ENCODE peak calls at places on chromosomes 16 and 17, in six cellular contexts. One of them, this sample, is unnamed.

GRCh38 chr16:4734730-4735575 is 616 bp downstream of the DNAAF8 start:
- DNase-seq in left ventricle myocardium inferior: peak; percentile 91
- DNase-seq in heart left ventricle: peak; percentile 90
- DNase-seq in CD8-positive, alpha-beta T cell: peak; percentile 96
- DNase-seq in body of pancreas: peak; percentile 90
- DNase-seq in neural progenitor cell: peak; percentile 96
- DNase-seq in this sample: peak; percentile 92

GRCh38 chr17:38761612-38762011 is 9.1 kb downstream of the PSMB3 start:
- DNase-seq in left ventricle myocardium inferior: no peak
- DNase-seq in body of pancreas: no peak
- DNase-seq in neural progenitor cell: peak; percentile 71
- DNase-seq in heart left ventricle: no peak
- DNase-seq in CD8-positive, alpha-beta T cell: no peak
- DNase-seq in this sample: no peak

GRCh38 chr17:19644493-19645210 is 3.9 kb upstream of the ALDH3A2 start:
- DNase-seq in heart left ventricle: no peak
- DNase-seq in body of pancreas: no peak
- DNase-seq in left ventricle myocardium inferior: no peak
- DNase-seq in CD8-positive, alpha-beta T cell: no peak
- DNase-seq in neural progenitor cell: no peak
- DNase-seq in this sample: no peak

GRCh38 chr17:35046740-35047283 is 16.7 kb downstream of the RFFL start:
- DNase-seq in heart left ventricle: no peak
- DNase-seq in neural progenitor cell: peak; percentile 51
- DNase-seq in left ventricle myocardium inferior: no peak
- DNase-seq in body of pancreas: no peak
- DNase-seq in CD8-positive, alpha-beta T cell: peak; percentile 22
- DNase-seq in this sample: no peak

GRCh38 chr17:78797691-78798585 is 15.9 kb upstream of the CYTH1 start:
- DNase-seq in neural progenitor cell: no peak
- DNase-seq in heart left ventricle: no peak
- DNase-seq in CD8-positive, alpha-beta T cell: no peak
- DNase-seq in left ventricle myocardium inferior: no peak
- DNase-seq in body of pancreas: no peak
- DNase-seq in this sample: no peak

GRCh38 chr16:89104303-89104702 is 10.7 kb downstream of the ACSF3 start:
- DNase-seq in CD8-positive, alpha-beta T cell: no peak
- DNase-seq in left ventricle myocardium inferior: no peak
- DNase-seq in heart left ventricle: no peak
- DNase-seq in body of pancreas: peak; percentile 2
- DNase-seq in neural progenitor cell: no peak
- DNase-seq in this sample: no peak

GRCh38 chr17:35088647-35088910 is 25.1 kb upstream of the RFFL start:
- DNase-seq in body of pancreas: peak; percentile 57
- DNase-seq in neural progenitor cell: peak; percentile 41
- DNase-seq in left ventricle myocardium inferior: no peak
- DNase-seq in heart left ventricle: no peak
- DNase-seq in CD8-positive, alpha-beta T cell: no peak
- DNase-seq in this sample: no peak

GRCh38 chr16:7452090-7452489 is 119.4 kb downstream of the RBFOX1 start:
- DNase-seq in heart left ventricle: no peak
- DNase-seq in neural progenitor cell: no peak
- DNase-seq in body of pancreas: no peak
- DNase-seq in CD8-positive, alpha-beta T cell: no peak
- DNase-seq in left ventricle myocardium inferior: no peak
- DNase-seq in this sample: no peak

GRCh38 chr16:66226762-66227161 is 139.7 kb upstream of the CDH5 start:
- DNase-seq in left ventricle myocardium inferior: peak; percentile 46
- DNase-seq in CD8-positive, alpha-beta T cell: no peak
- DNase-seq in body of pancreas: no peak
- DNase-seq in neural progenitor cell: no peak
- DNase-seq in heart left ventricle: peak; percentile 30
- DNase-seq in this sample: no peak

GRCh38 chr17:67137026-67137370 is 92.6 kb downstream of the CACNG1 start:
- DNase-seq in CD8-positive, alpha-beta T cell: no peak
- DNase-seq in left ventricle myocardium inferior: no peak
- DNase-seq in neural progenitor cell: no peak
- DNase-seq in body of pancreas: no peak
- DNase-seq in heart left ventricle: no peak
- DNase-seq in this sample: no peak

GRCh38 chr16:8962393-8963009 is 1.2 kb downstream of the USP7 start:
- DNase-seq in neural progenitor cell: peak; percentile 64
- DNase-seq in CD8-positive, alpha-beta T cell: peak; percentile 29
- DNase-seq in heart left ventricle: no peak
- DNase-seq in body of pancreas: no peak
- DNase-seq in left ventricle myocardium inferior: no peak
- DNase-seq in this sample: peak; percentile 53

GRCh38 chr16:85383836-85384825 is 229.0 kb upstream of the GSE1 start:
- DNase-seq in CD8-positive, alpha-beta T cell: no peak
- DNase-seq in heart left ventricle: no peak
- DNase-seq in neural progenitor cell: no peak
- DNase-seq in left ventricle myocardium inferior: no peak
- DNase-seq in body of pancreas: no peak
- DNase-seq in this sample: peak; percentile 34

GRCh38 chr16:80614908-80615696 is 74.3 kb downstream of the DYNLRB2 start:
- DNase-seq in neural progenitor cell: no peak
- DNase-seq in left ventricle myocardium inferior: no peak
- DNase-seq in body of pancreas: no peak
- DNase-seq in CD8-positive, alpha-beta T cell: no peak
- DNase-seq in heart left ventricle: no peak
- DNase-seq in this sample: no peak

GRCh38 chr16:10949424-10949970 is 5.1 kb downstream of the CLEC16A start:
- DNase-seq in neural progenitor cell: peak; percentile 43
- DNase-seq in body of pancreas: peak; percentile 39
- DNase-seq in left ventricle myocardium inferior: no peak
- DNase-seq in CD8-positive, alpha-beta T cell: no peak
- DNase-seq in heart left ventricle: no peak
- DNase-seq in this sample: no peak

GRCh38 chr16:23367988-23368387 is 65.9 kb downstream of the SCNN1B start:
- DNase-seq in CD8-positive, alpha-beta T cell: no peak
- DNase-seq in left ventricle myocardium inferior: no peak
- DNase-seq in heart left ventricle: no peak
- DNase-seq in neural progenitor cell: no peak
- DNase-seq in body of pancreas: no peak
- DNase-seq in this sample: no peak

GRCh38 chr16:71293921-71294320 is 4.7 kb upstream of the CMTR2 start:
- DNase-seq in body of pancreas: no peak
- DNase-seq in CD8-positive, alpha-beta T cell: no peak
- DNase-seq in neural progenitor cell: no peak
- DNase-seq in heart left ventricle: no peak
- DNase-seq in left ventricle myocardium inferior: no peak
- DNase-seq in this sample: no peak

GRCh38 chr17:82726427-82726826 is 9.0 kb upstream of the FN3K start:
- DNase-seq in heart left ventricle: no peak
- DNase-seq in neural progenitor cell: no peak
- DNase-seq in body of pancreas: no peak
- DNase-seq in CD8-positive, alpha-beta T cell: no peak
- DNase-seq in left ventricle myocardium inferior: no peak
- DNase-seq in this sample: no peak

GRCh38 chr17:35187481-35187880 is 6.7 kb downstream of the SLC35G3 start:
- DNase-seq in neural progenitor cell: no peak
- DNase-seq in CD8-positive, alpha-beta T cell: no peak
- DNase-seq in body of pancreas: no peak
- DNase-seq in left ventricle myocardium inferior: no peak
- DNase-seq in heart left ventricle: no peak
- DNase-seq in this sample: no peak

GRCh38 chr16:87580855-87581261 is 21.4 kb upstream of the JPH3 start:
- DNase-seq in CD8-positive, alpha-beta T cell: no peak
- DNase-seq in neural progenitor cell: no peak
- DNase-seq in left ventricle myocardium inferior: no peak
- DNase-seq in heart left ventricle: no peak
- DNase-seq in body of pancreas: no peak
- DNase-seq in this sample: no peak

GRCh38 chr16:1002399-1003161 is 21.0 kb downstream of the SOX8 start:
- DNase-seq in body of pancreas: peak; percentile 61
- DNase-seq in left ventricle myocardium inferior: no peak
- DNase-seq in neural progenitor cell: no peak
- DNase-seq in heart left ventricle: no peak
- DNase-seq in CD8-positive, alpha-beta T cell: peak; percentile 62
- DNase-seq in this sample: no peak

GRCh38 chr17:34242553-34242952 is 12.5 kb upstream of the CCL2 start:
- DNase-seq in heart left ventricle: no peak
- DNase-seq in body of pancreas: no peak
- DNase-seq in CD8-positive, alpha-beta T cell: no peak
- DNase-seq in neural progenitor cell: no peak
- DNase-seq in left ventricle myocardium inferior: no peak
- DNase-seq in this sample: no peak

GRCh38 chr17:62840871-62841270 is 32.8 kb upstream of the MARCHF10 start:
- DNase-seq in body of pancreas: no peak
- DNase-seq in heart left ventricle: no peak
- DNase-seq in left ventricle myocardium inferior: no peak
- DNase-seq in neural progenitor cell: no peak
- DNase-seq in CD8-positive, alpha-beta T cell: no peak
- DNase-seq in this sample: no peak

DNA sequence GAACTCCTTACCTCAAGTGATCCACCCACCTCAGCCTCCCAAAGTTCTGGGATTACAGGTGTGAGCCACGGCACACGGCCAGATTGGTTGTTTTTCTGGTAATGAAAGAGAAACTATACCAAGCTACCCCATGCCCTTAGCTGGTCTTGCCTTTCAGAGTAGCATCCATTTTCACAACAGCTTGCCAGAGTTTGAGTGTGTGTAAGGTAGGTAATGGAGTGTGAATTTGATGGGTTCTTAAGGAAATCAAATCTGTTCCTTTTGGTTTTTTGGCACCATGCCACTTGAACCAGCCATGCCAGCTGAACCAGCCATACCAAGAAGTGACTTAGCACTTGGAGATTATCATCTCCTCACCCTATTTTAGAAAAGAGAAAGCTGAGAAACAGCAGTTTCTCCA is 5.1 kb downstream of the CALCOCO2 start:
- DNase-seq in left ventricle myocardium inferior: no peak
- DNase-seq in heart left ventricle: no peak
- DNase-seq in CD8-positive, alpha-beta T cell: no peak
- DNase-seq in body of pancreas: no peak
- DNase-seq in neural progenitor cell: no peak
- DNase-seq in this sample: no peak
- TF ChIP-seq CTCF in left ventricle myocardium inferior: no peak
- TF ChIP-seq CTCF in heart left ventricle: no peak
- TF ChIP-seq CTCF in CD8-positive, alpha-beta T cell: no peak
- TF ChIP-seq CTCF in body of pancreas: no peak
- TF ChIP-seq CTCF in neural progenitor cell: no peak
- TF ChIP-seq CTCF in this sample: no peak

DNA sequence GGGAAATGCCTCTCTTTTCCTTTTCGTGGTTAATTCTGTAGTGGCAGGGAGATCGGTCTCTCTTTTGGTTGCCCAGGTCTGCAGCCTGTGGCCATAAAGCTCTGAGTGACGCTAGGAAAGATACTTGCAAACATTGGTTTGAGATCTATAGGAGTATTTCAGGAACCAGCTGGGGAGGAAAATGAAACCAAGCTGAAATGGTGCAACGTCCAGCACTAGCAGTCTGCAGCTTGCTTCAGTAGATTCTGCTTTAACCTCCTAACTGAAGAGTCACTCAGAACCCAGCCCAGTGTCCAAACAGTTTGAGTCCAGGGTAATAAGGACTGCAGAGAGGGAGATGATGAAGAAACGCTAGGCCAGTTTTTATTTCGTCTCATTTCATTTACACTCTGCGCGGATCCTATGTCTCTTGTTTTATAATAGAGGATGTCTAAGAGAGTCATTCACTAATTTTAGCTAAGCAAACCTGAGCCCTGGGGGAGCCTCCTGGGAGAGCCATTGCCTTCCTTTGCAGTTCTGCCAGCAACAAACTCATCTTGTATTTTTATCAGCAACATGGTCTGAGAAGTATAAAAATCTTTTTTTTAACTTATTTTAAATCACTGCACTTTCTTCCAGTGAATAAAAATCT is 12.0 kb downstream of the SP2 start:
- DNase-seq in neural progenitor cell: no peak
- DNase-seq in heart left ventricle: no peak
- DNase-seq in body of pancreas: no peak
- DNase-seq in CD8-positive, alpha-beta T cell: no peak
- DNase-seq in left ventricle myocardium inferior: no peak
- DNase-seq in this sample: no peak
- H3K4me3 ChIP-seq in neural progenitor cell: no peak overlapping the region
- H3K4me3 ChIP-seq in heart left ventricle: peak overlapping the region; percentile 11
- H3K4me3 ChIP-seq in body of pancreas: no peak overlapping the region
- H3K4me3 ChIP-seq in CD8-positive, alpha-beta T cell: no peak overlapping the region
- H3K4me3 ChIP-seq in left ventricle myocardium inferior: peak overlapping the region; percentile 46
- H3K4me3 ChIP-seq in this sample: no peak overlapping the region

DNA sequence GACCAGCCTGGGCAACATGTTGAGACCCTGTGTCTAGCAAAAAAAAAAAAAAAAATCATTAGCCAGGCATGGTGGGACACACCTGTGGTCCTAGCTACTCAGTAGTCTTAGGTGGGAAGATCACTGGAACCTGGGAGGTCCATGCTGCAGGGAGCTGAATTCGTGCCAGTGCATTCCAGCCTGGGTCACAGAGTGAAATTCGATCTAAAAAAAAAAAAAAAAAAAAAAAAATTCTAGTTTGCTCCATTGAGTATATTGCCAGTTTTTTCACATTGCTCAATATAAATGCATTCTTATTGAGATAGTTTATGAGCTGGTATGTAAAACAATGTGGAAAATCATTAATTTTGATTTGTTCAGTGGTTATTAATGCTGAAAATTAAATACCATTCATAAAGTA is 52.0 kb downstream of the ABHD15 start:
- DNase-seq in neural progenitor cell: no peak
- DNase-seq in left ventricle myocardium inferior: no peak
- DNase-seq in body of pancreas: peak; percentile 42
- DNase-seq in CD8-positive, alpha-beta T cell: no peak
- DNase-seq in heart left ventricle: no peak
- DNase-seq in this sample: no peak
- H3K36me3 ChIP-seq in neural progenitor cell: peaks cover 36% of the 10 kb centered on the region
- H3K36me3 ChIP-seq in left ventricle myocardium inferior: peaks cover 97% of the 10 kb centered on the region
- H3K36me3 ChIP-seq in body of pancreas: peaks cover 18% of the 10 kb centered on the region
- H3K36me3 ChIP-seq in CD8-positive, alpha-beta T cell: peaks cover 14% of the 10 kb centered on the region
- H3K36me3 ChIP-seq in heart left ventricle: peaks cover 93% of the 10 kb centered on the region
- H3K36me3 ChIP-seq in this sample: peaks cover 15% of the 10 kb centered on the region

GRCh38 chr16:2838928-2839327 is 8.8 kb downstream of the ZG16B start:
- DNase-seq in CD8-positive, alpha-beta T cell: peak; percentile 37
- DNase-seq in heart left ventricle: peak; percentile 34
- DNase-seq in neural progenitor cell: peak; percentile 90
- DNase-seq in body of pancreas: peak; percentile 79
- DNase-seq in left ventricle myocardium inferior: peak; percentile 48
- DNase-seq in this sample: peak; percentile 62
- TF ChIP-seq CTCF in CD8-positive, alpha-beta T cell: peak; percentile 63
- TF ChIP-seq CTCF in heart left ventricle: peak; percentile 60
- TF ChIP-seq CTCF in neural progenitor cell: peak; percentile 87
- TF ChIP-seq CTCF in body of pancreas: peak; percentile 91
- TF ChIP-seq CTCF in left ventricle myocardium inferior: peak; percentile 77
- TF ChIP-seq CTCF in this sample: peak; percentile 58

This sample was measured in right lobe of liver.